ENCODE peak calls at places on chromosome X, in seven cellular contexts. C is mesendoderm, H is H9, Q is IMR-90, G is mesenchymal stem cell, R is H1, Y is neuronal stem cell. F is an unnamed sample.

GRCh38 chrX:24661292-24661691 is 14.1 kb upstream of the PCYT1B start:
- DNase-seq in C (no peak), H (no peak), G (no peak), Q (no peak), R (no peak), Y (no peak), F (no peak)

GRCh38 chrX:19682712-19683331 is 167.5 kb upstream of the MAP3K15 start:
- DNase-seq in H (peak), G (peak), R (no peak), Q (peak), Y (peak), C (peak), F (peak)

GRCh38 chrX:130118396-130118795 is 8.1 kb upstream of the ELF4 start:
- DNase-seq in C (no peak), H (no peak), R (no peak), Y (no peak), G (peak), Q (peak), F (peak)

GRCh38 chrX:120690344-120690743 is 60.5 kb upstream of the C1GALT1C1 start:
- DNase-seq in R (no peak), Q (no peak), Y (no peak), G (no peak), H (no peak), C (no peak), F (no peak)

GRCh38 chrX:105313596-105313995 is 93.1 kb upstream of the TEX13A start:
- DNase-seq in R (no peak), G (no peak), C (no peak), H (no peak), Y (no peak), Q (no peak), F (no peak)

GRCh38 chrX:18252644-18253359 is 32.1 kb upstream of the BEND2 start:
- DNase-seq in C (no peak), Q (peak), G (no peak), Y (no peak), R (no peak), H (no peak), F (no peak)

GRCh38 chrX:39427492-39428289 is 626.4 kb downstream of the MID1IP1 start:
- DNase-seq in G (peak), H (no peak), Y (no peak), Q (peak), R (no peak), C (no peak), F (no peak)

GRCh38 chrX:153576961-153577360 is 22.0 kb downstream of the CCNQ start:
- DNase-seq in Q (no peak), Y (no peak), G (no peak), C (no peak), H (no peak), R (no peak), F (no peak)

GRCh38 chrX:75781618-75782017 is 3.4 kb downstream of the MAGEE2 start:
- DNase-seq in C (no peak), G (no peak), H (no peak), Q (no peak), R (no peak), Y (peak), F (peak)

GRCh38 chrX:54116391-54116790 is 66.7 kb downstream of the FAM120C start:
- DNase-seq in H (peak), G (no peak), Q (no peak), R (no peak), Y (no peak), C (no peak), F (peak)

GRCh38 chrX:96480081-96480480 is 204.6 kb upstream of the DIAPH2 start:
- DNase-seq in G (peak), Y (no peak), H (no peak), C (no peak), Q (peak), R (no peak), F (peak)

DNA sequence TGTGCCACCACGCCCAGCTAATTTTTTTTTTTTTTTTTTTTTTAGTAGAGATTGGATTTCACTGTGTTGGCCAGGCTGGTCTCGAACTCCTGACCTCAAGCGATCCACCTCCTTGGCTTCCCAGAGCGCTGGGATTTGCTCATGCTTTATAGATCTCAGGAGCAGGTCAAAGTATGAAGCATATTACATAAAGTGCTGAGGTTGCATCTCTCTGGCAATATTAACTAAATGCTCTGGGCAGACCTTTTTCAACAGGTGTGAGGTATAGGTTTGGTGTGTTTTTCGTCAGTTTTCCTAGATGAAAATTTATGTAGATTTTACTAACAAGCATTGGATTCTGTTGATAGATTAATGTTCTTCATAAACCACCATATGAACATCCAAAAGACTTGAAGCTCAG is 19.3 kb upstream of the GCNA start:
- DNase-seq in Q (no peak), C (no peak), R (no peak), H (no peak), G (no peak), Y (no peak), F (no peak)
- H2AK5ac ChIP-seq in Q (no peak), C (no peak), R (no peak), H (no peak), G (no peak), Y (no peak), F (no peak)

DNA sequence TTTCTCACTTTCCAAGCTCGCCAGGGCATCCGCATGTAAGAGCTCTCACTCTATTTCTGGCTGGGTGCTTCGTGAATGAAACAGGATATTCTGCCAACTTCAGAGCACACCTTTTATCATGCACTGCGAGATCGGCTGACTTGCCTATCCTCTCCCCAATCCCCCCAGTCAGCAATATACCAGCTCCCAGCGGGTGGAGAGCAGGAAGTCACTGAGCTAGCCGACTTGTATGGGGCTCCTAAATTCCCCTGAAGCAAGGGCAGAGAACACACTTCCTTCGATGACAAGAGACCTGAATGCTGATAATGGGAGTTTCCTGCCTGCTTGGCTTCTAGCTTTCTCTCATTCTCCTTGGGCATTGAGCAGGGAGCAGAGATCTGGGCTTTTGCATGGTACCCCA is 33.8 kb upstream of the MAMLD1 start:
- DNase-seq in Y (no peak), H (peak), R (no peak), C (peak), Q (no peak), G (no peak), F (no peak)
- H3K18ac ChIP-seq in Y (no peak), H (no peak), R (no peak), C (no peak), Q (no peak), G (no peak), F (no peak)

GRCh38 chrX:77556276-77556675 is 109.1 kb downstream of the FGF16 start:
- DNase-seq in G (no peak), Q (no peak), R (no peak), H (no peak), C (no peak), Y (no peak), F (no peak)
- H2AK5ac ChIP-seq in G (no peak), Q (no peak), R (no peak), H (no peak), C (no peak), Y (no peak), F (no peak)

GRCh38 chrX:10278716-10279115 is 121.9 kb downstream of the CLCN4 start:
- DNase-seq in Y (no peak), R (no peak), Q (no peak), C (no peak), H (no peak), G (no peak), F (no peak)
- H3K18ac ChIP-seq in Y (no peak), R (no peak), Q (no peak), C (no peak), H (no peak), G (no peak), F (no peak)

F was measured in trophoblast cell.